ENCODE peak calls at places on chromosomes 3 and 15, in six cellular contexts. One of them, this sample, is unnamed.

GRCh38 chr3:193960485-193961172 is 175.3 kb upstream of the HES1 start:
- DNase-seq in NCI-H2171: no peak
- DNase-seq in HTR-8/SVneo: no peak
- DNase-seq in amniotic stem cell: no peak
- DNase-seq in MM.1S: no peak
- DNase-seq in aorta: no peak
- DNase-seq in this sample: no peak

GRCh38 chr3:56837196-56837955 is 35.6 kb upstream of the ARHGEF3 start:
- DNase-seq in NCI-H2171: no peak
- DNase-seq in aorta: no peak
- DNase-seq in HTR-8/SVneo: no peak
- DNase-seq in MM.1S: no peak
- DNase-seq in amniotic stem cell: no peak
- DNase-seq in this sample: no peak

GRCh38 chr3:152444029-152444641 is 175.4 kb downstream of the MBNL1 start:
- DNase-seq in HTR-8/SVneo: peak; percentile 29
- DNase-seq in NCI-H2171: peak; percentile 4
- DNase-seq in aorta: no peak
- DNase-seq in amniotic stem cell: no peak
- DNase-seq in MM.1S: peak; percentile 46
- DNase-seq in this sample: peak; percentile 69

GRCh38 chr15:101180620-101181307 is 71.1 kb downstream of the CHSY1 start:
- DNase-seq in NCI-H2171: no peak
- DNase-seq in MM.1S: no peak
- DNase-seq in aorta: no peak
- DNase-seq in HTR-8/SVneo: no peak
- DNase-seq in amniotic stem cell: no peak
- DNase-seq in this sample: no peak

GRCh38 chr3:146077181-146077580 is 83.8 kb downstream of the PLOD2 start:
- DNase-seq in NCI-H2171: no peak
- DNase-seq in aorta: no peak
- DNase-seq in HTR-8/SVneo: no peak
- DNase-seq in MM.1S: no peak
- DNase-seq in amniotic stem cell: no peak
- DNase-seq in this sample: no peak

GRCh38 chr15:58545307-58546065 is 113.7 kb downstream of the LIPC start:
- DNase-seq in MM.1S: no peak
- DNase-seq in aorta: no peak
- DNase-seq in NCI-H2171: no peak
- DNase-seq in HTR-8/SVneo: no peak
- DNase-seq in amniotic stem cell: no peak
- DNase-seq in this sample: no peak

GRCh38 chr3:32432711-32433530 is 41.3 kb downstream of the CMTM7 start:
- DNase-seq in HTR-8/SVneo: no peak
- DNase-seq in NCI-H2171: no peak
- DNase-seq in MM.1S: peak; percentile 83
- DNase-seq in aorta: no peak
- DNase-seq in amniotic stem cell: no peak
- DNase-seq in this sample: peak; percentile 70

GRCh38 chr15:91919014-91919534 is 65.6 kb downstream of the SLCO3A1 start:
- DNase-seq in MM.1S: no peak
- DNase-seq in aorta: peak; percentile 85
- DNase-seq in amniotic stem cell: no peak
- DNase-seq in HTR-8/SVneo: no peak
- DNase-seq in NCI-H2171: no peak
- DNase-seq in this sample: no peak

GRCh38 chr3:168419091-168419490 is 323.4 kb upstream of the GOLIM4 start:
- DNase-seq in NCI-H2171: no peak
- DNase-seq in amniotic stem cell: no peak
- DNase-seq in HTR-8/SVneo: no peak
- DNase-seq in MM.1S: no peak
- DNase-seq in aorta: no peak
- DNase-seq in this sample: no peak

This sample was measured in NB4.